ENCODE peak calls at places on chromosomes 2 and 18, in nine cellular contexts. E is sigmoid colon, F is HCT116, G is GM23338, X is HepG2, Q is stomach, N is spleen, W is transverse colon, B is esophagus muscularis mucosa. V is an unnamed sample.

GRCh38 chr2:79876430-79876829 is 363.6 kb downstream of the CTNNA2 start:
- DNase-seq in F (no peak), Q (no peak), E (no peak), B (no peak), N (no peak), W (no peak), G (peak; percentile 60), X (peak; percentile 15), V (no peak)

GRCh38 chr2:237700583-237701032 is 73.2 kb downstream of the LRRFIP1 start:
- DNase-seq in G (peak; percentile 22), X (no peak), B (no peak), W (peak; percentile 46), F (no peak), Q (no peak), E (peak; percentile 92), N (peak; percentile 85), V (peak; percentile 85)

GRCh38 chr2:151302879-151303278 is 13.4 kb upstream of the NMI start:
- DNase-seq in B (no peak), F (no peak), Q (no peak), E (no peak), N (no peak), X (no peak), G (no peak), W (no peak), V (no peak)

GRCh38 chr2:23528690-23529089 is 143.7 kb downstream of the KLHL29 start:
- DNase-seq in N (no peak), Q (no peak), G (no peak), F (no peak), B (no peak), W (no peak), X (no peak), E (no peak), V (no peak)

GRCh38 chr18:38663270-38663669 is 1097.7 kb upstream of the CELF4 start:
- DNase-seq in N (no peak), Q (no peak), F (no peak), B (no peak), W (no peak), X (no peak), E (no peak), G (no peak), V (no peak)

GRCh38 chr2:20506281-20506685 is 59.4 kb downstream of the RHOB start:
- DNase-seq in N (no peak), G (peak; percentile 26), B (no peak), W (no peak), Q (no peak), X (peak; percentile 75), F (no peak), E (peak; percentile 43), V (no peak)

GRCh38 chr2:114068438-114068837 is 178.5 kb downstream of the ACTR3 start:
- DNase-seq in B (no peak), G (peak; percentile 24), F (no peak), E (no peak), Q (no peak), N (no peak), W (no peak), X (no peak), V (no peak)

GRCh38 chr2:163778045-163778753 is 42.4 kb upstream of the FIGN start:
- DNase-seq in X (no peak), G (no peak), F (peak; percentile 15), N (no peak), E (no peak), B (no peak), W (no peak), Q (peak; percentile 53), V (no peak)

GRCh38 chr18:22752014-22752413 is 181.1 kb upstream of the RBBP8 start:
- DNase-seq in X (no peak), N (no peak), F (no peak), Q (no peak), E (no peak), G (no peak), B (no peak), W (no peak), V (no peak)

GRCh38 chr2:55051026-55051866 is 995 bp upstream of the RTN4 start:
- DNase-seq in X (peak; percentile 80), W (peak; percentile 55), N (no peak), Q (peak; percentile 46), F (peak; percentile 99), B (no peak), G (peak; percentile 71), E (peak; percentile 94), V (peak; percentile 99)

GRCh38 chr2:106293379-106293778 is 99.3 kb upstream of the UXS1 start:
- DNase-seq in B (peak; percentile 75), X (no peak), G (no peak), N (no peak), F (no peak), Q (no peak), E (no peak), W (no peak), V (no peak)

GRCh38 chr2:10900216-10901109 is 11.3 kb upstream of the KCNF1 start:
- DNase-seq in Q (peak; percentile 55), G (no peak), F (peak; percentile 68), B (no peak), N (no peak), X (peak; percentile 72), W (peak; percentile 62), E (no peak), V (no peak)

GRCh38 chr2:216694826-216695217 is 527 bp downstream of the IGFBP5 start:
- DNase-seq in X (no peak), B (no peak), W (no peak), G (peak; percentile 39), N (no peak), E (peak; percentile 68), Q (no peak), F (no peak), V (no peak)

GRCh38 chr2:216696321-216696720 is 972 bp upstream of the IGFBP5 start:
- DNase-seq in G (no peak), B (no peak), X (no peak), F (no peak), W (no peak), N (no peak), Q (no peak), E (no peak), V (no peak)

GRCh38 chr2:216696751-216697560 is 1.6 kb upstream of the IGFBP5 start:
- DNase-seq in G (peak; percentile 66), B (no peak), X (no peak), W (no peak), F (peak; percentile 48), Q (no peak), N (no peak), E (no peak), V (no peak)

GRCh38 chr2:216694201-216694825 is 1.0 kb downstream of the IGFBP5 start:
- DNase-seq in Q (peak; percentile 64), E (peak; percentile 89), B (no peak), N (no peak), X (no peak), F (no peak), G (peak; percentile 84), W (peak; percentile 39), V (no peak)

GRCh38 chr2:216695401-216695821 is at the start of gene IGFBP5:
- DNase-seq in X (no peak), E (peak; percentile 98), W (peak; percentile 75), F (no peak), Q (peak; percentile 89), N (no peak), G (peak; percentile 94), B (peak; percentile 97), V (no peak)
- H3K4me1 ChIP-seq in X (no peaks in the 10 kb centered on the region), E (no peaks in the 10 kb centered on the region), W (no peaks in the 10 kb centered on the region), F (peaks cover 20% of the 10 kb centered on the region), Q (peaks cover 92% of the 10 kb centered on the region), N (peaks cover 68% of the 10 kb centered on the region), G (peaks cover 16% of the 10 kb centered on the region), B (peaks cover 47% of the 10 kb centered on the region), V (peaks cover 43% of the 10 kb centered on the region)

DNA sequence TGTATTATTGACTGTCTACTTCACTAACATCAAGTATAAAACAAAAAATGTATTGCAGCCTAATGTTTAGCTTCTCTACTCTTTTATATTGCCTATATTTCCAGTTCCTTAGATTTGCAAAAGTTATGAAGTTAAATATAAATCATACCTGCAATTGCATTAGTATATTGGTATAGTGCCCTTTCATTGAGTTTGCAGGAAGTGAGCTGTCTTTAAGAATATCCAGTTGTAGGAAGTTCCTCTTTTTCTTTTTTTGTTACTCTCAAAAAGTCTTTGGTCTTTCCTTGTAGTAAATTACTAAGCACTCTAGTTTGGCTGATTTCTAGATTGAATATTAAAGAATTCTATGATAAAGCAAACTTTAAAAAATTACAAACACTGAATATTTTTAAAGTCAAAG is 71.3 kb upstream of the FN1 start:
- DNase-seq in E (no peak), F (no peak), G (no peak), N (no peak), X (no peak), B (no peak), W (no peak), Q (no peak), V (no peak)
- TF ChIP-seq POLR2AphosphoS5 in E (no peak), F (no peak), G (no peak), N (no peak), X (no peak), B (no peak), W (no peak), Q (no peak), V (no peak)

DNA sequence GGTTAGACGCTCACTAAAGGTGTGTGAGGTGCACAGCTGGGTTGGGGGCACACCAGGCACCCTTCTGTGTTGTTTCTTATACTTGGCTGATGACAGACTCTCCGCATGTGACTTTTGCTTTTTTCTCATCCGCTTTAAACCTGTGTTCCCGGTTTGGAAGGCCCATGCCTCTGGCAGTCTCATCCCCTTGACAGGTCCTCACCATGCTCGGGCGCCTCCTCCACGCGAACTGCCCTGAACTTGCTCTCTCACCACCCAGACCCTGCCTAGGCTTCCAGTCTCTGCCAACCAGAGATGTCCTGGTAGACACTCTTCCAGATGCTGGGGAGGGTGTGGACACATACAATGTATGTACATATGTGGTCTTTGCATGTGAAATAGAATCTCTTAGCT is 79.8 kb downstream of the LIMS1 start:
- DNase-seq in W (no peak), Q (no peak), E (no peak), X (no peak), G (no peak), B (no peak), N (peak; percentile 71), F (no peak), V (no peak)
- H3K4me1 ChIP-seq in W (peaks cover 22% of the 10 kb centered on the region), Q (peaks cover 80% of the 10 kb centered on the region), E (no peaks in the 10 kb centered on the region), X (peaks cover 34% of the 10 kb centered on the region), G (no peaks in the 10 kb centered on the region), B (peaks cover 40% of the 10 kb centered on the region), N (peaks cover 91% of the 10 kb centered on the region), F (peaks cover 13% of the 10 kb centered on the region), V (peaks cover 72% of the 10 kb centered on the region)

DNA sequence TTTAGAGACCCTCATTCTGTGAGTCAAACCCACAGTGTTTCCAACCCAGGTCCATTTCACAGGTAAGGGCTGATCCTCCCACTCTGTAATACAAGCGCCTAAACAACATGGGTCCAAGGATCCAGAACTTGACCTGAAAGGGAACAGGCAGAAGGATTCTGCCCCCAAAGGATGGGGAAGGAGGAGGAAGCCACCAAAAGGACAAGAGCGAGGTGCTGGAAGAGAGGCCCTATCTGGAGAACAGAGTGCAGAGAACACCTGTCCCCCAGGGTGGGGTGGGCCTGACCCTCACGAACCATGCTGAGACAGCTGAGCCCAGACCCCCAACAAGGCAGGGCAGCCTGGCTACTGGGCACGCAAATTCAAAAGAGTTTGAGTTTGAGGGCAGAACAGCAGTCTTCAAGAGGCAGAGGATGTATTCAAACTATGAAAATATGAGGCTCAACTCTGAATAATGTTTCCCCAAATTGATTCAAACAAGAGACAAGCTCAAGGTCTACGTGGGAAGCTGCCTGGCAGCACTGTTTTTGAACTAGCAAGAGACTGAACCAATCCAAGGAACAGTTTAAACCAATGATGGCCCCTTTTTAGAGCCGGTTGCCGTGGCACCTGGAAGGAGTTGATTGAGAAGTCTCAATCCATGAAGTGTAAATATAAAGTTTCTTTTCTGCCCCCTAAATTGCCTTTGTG is 212.7 kb downstream of the ALPK2 start:
- DNase-seq in F (no peak), W (no peak), G (no peak), B (no peak), N (no peak), X (no peak), E (no peak), Q (no peak), V (no peak)
- TF ChIP-seq POLR2AphosphoS5 in F (no peak), W (no peak), G (no peak), B (no peak), N (no peak), X (peak; percentile 48), E (no peak), Q (no peak), V (no peak)

GRCh38 chr18:76457475-76457874 is 37.6 kb downstream of the ZNF516 start:
- DNase-seq in Q (no peak), G (no peak), N (peak; percentile 43), E (peak; percentile 41), X (no peak), B (no peak), W (no peak), F (no peak), V (peak; percentile 32)
- H3K4me1 ChIP-seq in Q (peaks cover 83% of the 10 kb centered on the region), G (peaks cover 29% of the 10 kb centered on the region), N (peaks cover 47% of the 10 kb centered on the region), E (no peaks in the 10 kb centered on the region), X (peaks cover 48% of the 10 kb centered on the region), B (peaks cover 27% of the 10 kb centered on the region), W (no peaks in the 10 kb centered on the region), F (no peaks in the 10 kb centered on the region), V (peaks cover 75% of the 10 kb centered on the region)